ENCODE peak calls at places on chromosomes 4 and X, in four cellular contexts. Y is endothelial cell of umbilical vein, Z is Panc1, T is sigmoid colon. F is an unnamed sample.

GRCh38 chr4:39706334-39706733 is 8.4 kb downstream of the UBE2K start:
- DNase-seq in Z (no peak), T (peak), Y (peak), F (peak)

GRCh38 chr4:6684656-6685055 is 9.0 kb upstream of the S100P start:
- DNase-seq in Z (no peak), Y (no peak), T (no peak), F (no peak)

GRCh38 chrX:103373581-103373980 is 2.8 kb upstream of the BEX3 start:
- DNase-seq in T (no peak), Z (no peak), Y (no peak), F (no peak)

GRCh38 chr4:91989914-91990313 is 313.9 kb upstream of the GRID2 start:
- DNase-seq in Z (no peak), T (no peak), Y (no peak), F (no peak)

GRCh38 chr4:42555828-42556227 is 101.1 kb downstream of the ATP8A1 start:
- DNase-seq in T (no peak), Y (peak), Z (no peak), F (no peak)

GRCh38 chrX:132692066-132692465 is 203.2 kb upstream of the MBNL3 start:
- DNase-seq in Z (no peak), T (no peak), Y (no peak), F (no peak)

GRCh38 chr4:118816538-118817177 is 19.3 kb downstream of the SEC24D start:
- DNase-seq in Z (no peak), Y (peak), T (no peak), F (no peak)

GRCh38 chrX:48521353-48522243 is at the start of gene EBP:
- DNase-seq in Y (peak), Z (peak), T (peak), F (peak)

GRCh38 chr4:185847352-185848078 is 35.5 kb upstream of the SORBS2 start:
- DNase-seq in Y (no peak), T (no peak), Z (no peak), F (no peak)

GRCh38 chrX:155612312-155613224 is at the start of gene TMLHE:
- DNase-seq in T (peak), Z (no peak), Y (peak), F (peak)

GRCh38 chrX:49761481-49761880 is 65.7 kb upstream of the PAGE1 start:
- DNase-seq in Z (no peak), T (no peak), Y (peak), F (no peak)

GRCh38 chr4:150033937-150034336 is 44.3 kb upstream of the DCLK2 start:
- DNase-seq in T (no peak), Z (no peak), Y (peak), F (peak)

GRCh38 chrX:111442791-111443190 is 30.8 kb upstream of the DCX start:
- DNase-seq in T (no peak), Y (no peak), Z (no peak), F (no peak)

GRCh38 chr4:3255611-3256186 is 6.7 kb downstream of the MSANTD1 start:
- DNase-seq in T (peak), Y (no peak), Z (no peak), F (peak)

GRCh38 chr4:175951794-175952193 is 113.8 kb upstream of the WDR17 start:
- DNase-seq in T (no peak), Y (no peak), Z (no peak), F (no peak)

GRCh38 chr4:38609614-38610013 is 54.4 kb upstream of the KLF3 start:
- DNase-seq in Z (no peak), Y (no peak), T (no peak), F (peak)

GRCh38 chr4:37455301-37456062 is 210.9 kb downstream of the NWD2 start:
- DNase-seq in Y (no peak), T (no peak), Z (no peak), F (no peak)

GRCh38 chr4:43458293-43458692 is 565.8 kb downstream of the GRXCR1 start:
- DNase-seq in Y (no peak), Z (no peak), T (no peak), F (no peak)

GRCh38 chrX:38055170-38055847 is 49.0 kb downstream of the SYTL5 start:
- DNase-seq in Y (peak), T (no peak), Z (no peak), F (no peak)

GRCh38 chr4:4549534-4549933 is 7.7 kb upstream of the STX18 start:
- DNase-seq in Z (no peak), T (no peak), Y (peak), F (no peak)

DNA sequence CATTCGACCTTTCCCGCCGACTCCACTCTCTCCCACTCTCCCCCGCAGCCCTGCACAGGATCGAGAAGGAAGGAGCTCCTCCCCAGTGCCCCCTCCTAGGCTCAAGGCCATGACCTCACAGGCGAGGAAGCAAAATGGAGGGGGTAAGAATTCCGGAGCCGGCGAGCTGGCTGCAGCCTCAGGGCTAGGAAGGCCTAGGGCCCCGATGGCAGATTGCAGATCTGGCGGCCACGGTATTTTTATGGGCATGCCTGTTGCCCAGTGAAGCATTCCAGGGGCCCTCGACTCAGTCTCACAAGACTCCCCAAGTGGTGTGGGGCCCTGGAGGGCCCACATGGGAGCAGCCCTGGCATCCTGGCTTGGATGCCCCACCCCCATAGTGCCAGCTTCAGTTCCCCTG is 942 bp upstream of the L1CAM start:
- DNase-seq in T (no peak), Y (no peak), Z (no peak), F (no peak)
- H3K4me3 ChIP-seq in T (no peak), Y (no peak), Z (peak), F (no peak)

GRCh38 chrX:120603707-120604358 is at the start of gene MCTS1:
- DNase-seq in Z (peak), Y (peak), T (peak), F (peak)

GRCh38 chrX:120604359-120604782 is 470 bp downstream of the MCTS1 start:
- DNase-seq in Y (peak), Z (no peak), T (no peak), F (peak)
- TF ChIP-seq POLR2AphosphoS5 in Y (no peak), Z (no peak), T (no peak), F (peak)

GRCh38 chr4:17562157-17562556 is 14.8 kb upstream of the LAP3 start:
- DNase-seq in T (no peak), Z (no peak), Y (no peak), F (no peak)
- TF ChIP-seq CTCF in T (no peak), Z (no peak), Y (peak), F (no peak)

GRCh38 chrX:70453024-70453618 is 8.5 kb downstream of the DLG3 start:
- DNase-seq in Z (no peak), T (no peak), Y (no peak), F (no peak)
- H3K4me3 ChIP-seq in Z (peak), T (no peak), Y (no peak), F (peak)

DNA sequence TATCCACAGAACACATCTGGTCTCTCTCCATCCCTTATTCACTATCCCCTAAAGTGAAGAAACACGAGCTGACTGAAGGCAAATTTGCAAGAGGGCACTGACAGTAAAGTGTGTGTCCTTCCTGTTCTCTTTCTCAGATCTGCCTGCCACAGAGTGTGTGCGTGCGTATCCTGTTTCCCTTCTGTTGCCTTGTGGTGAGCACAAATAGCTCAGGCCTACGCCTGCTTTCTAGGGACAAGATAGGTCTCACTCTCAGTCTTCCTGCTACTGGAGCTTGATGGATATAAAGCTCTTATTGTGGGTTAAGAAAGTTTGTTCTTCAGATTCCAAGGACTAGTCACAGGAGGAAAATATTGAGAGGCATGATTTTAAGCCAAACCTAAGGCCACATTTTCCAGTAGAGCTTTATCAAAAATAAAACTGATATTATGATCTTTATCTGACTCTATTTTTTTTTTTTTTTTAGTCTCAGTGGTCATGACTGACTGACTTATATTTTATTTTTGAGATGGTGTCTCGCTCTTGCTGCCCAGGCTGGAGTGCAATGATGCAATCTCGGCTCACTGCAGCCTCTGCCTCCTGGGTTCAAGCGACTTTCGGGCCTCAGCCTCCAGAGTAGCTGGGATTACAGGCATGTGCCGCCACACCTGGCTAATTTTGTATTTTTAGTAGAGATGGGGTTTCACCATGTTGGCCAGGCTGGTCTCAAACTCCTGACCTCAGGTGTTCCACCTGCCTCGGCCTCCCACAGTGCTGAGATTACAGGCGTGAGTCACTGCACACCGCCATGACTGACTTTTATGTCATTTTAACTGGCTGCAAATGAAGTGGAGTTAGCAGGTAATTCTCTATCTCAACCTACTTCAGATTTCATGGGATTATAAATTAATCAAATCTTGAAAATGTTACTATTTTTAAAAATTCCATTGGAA is 140.3 kb upstream of the SH3RF1 start:
- DNase-seq in Z (no peak), Y (peak), T (no peak), F (peak)
- TF ChIP-seq POLR2AphosphoS5 in Z (no peak), Y (no peak), T (no peak), F (peak)

DNA sequence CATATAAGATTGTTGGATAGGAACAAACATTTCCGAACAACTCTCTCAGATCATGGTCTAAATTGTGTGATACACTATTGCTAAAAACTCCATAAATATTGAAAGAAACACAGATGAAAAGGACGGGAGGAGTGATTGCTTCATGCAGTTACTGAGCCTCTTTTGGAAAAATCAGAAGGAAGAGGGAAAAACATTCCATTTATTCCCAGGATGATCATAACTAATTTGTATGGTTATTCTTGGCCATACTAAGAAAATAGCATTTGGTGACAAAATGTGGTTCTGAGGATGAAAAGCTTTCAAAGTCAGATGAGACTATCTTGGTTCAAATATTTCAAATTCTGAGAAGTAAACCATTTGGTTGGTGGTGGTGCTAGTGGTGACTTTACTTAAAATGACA is 305.3 kb upstream of the LDB2 start:
- DNase-seq in Z (no peak), T (no peak), Y (no peak), F (no peak)
- TF ChIP-seq CTCF in Z (no peak), T (no peak), Y (no peak), F (no peak)

F was measured in transverse colon.